ENCODE peak calls at places on chromosome 12, in four cellular contexts. N is suprapubic skin, X is prostate gland, Y is GM12878. K is an unnamed sample.

GRCh38 chr12:52261211-52261484 is 13.3 kb upstream of the KRT86 start:
- DNase-seq in N (no peak), X (no peak), Y (no peak), K (no peak)

GRCh38 chr12:1803736-1804135 is 16.6 kb upstream of the LRTM2 start:
- DNase-seq in N (peak), X (no peak), Y (no peak), K (no peak)

GRCh38 chr12:75986001-75986739 is 45.4 kb downstream of the PHLDA1 start:
- DNase-seq in N (no peak), X (no peak), Y (no peak), K (no peak)

GRCh38 chr12:57793920-57794319 is 11.3 kb downstream of the TSFM start:
- DNase-seq in N (no peak), X (no peak), Y (no peak), K (no peak)

GRCh38 chr12:126726481-126727217 is 1540.3 kb upstream of the TMEM132C start:
- DNase-seq in N (no peak), X (no peak), Y (no peak), K (no peak)

GRCh38 chr12:45050751-45051489 is at the start of gene DBX2:
- DNase-seq in N (no peak), X (no peak), Y (no peak), K (no peak)

GRCh38 chr12:39813776-39814175 is 194.2 kb upstream of the ABCD2 start:
- DNase-seq in N (no peak), X (no peak), Y (no peak), K (no peak)

GRCh38 chr12:41212625-41213024 is 24.5 kb downstream of the PDZRN4 start:
- DNase-seq in N (no peak), X (no peak), Y (no peak), K (no peak)

GRCh38 chr12:52197371-52198231 is 5.8 kb upstream of the KRT80 start:
- DNase-seq in N (no peak), X (no peak), Y (no peak), K (no peak)

GRCh38 chr12:107228076-107228475 is 134.7 kb upstream of the CRY1 start:
- DNase-seq in N (no peak), X (no peak), Y (no peak), K (no peak)

GRCh38 chr12:107221909-107222308 is 128.6 kb upstream of the CRY1 start:
- DNase-seq in N (no peak), X (no peak), Y (no peak), K (no peak)

GRCh38 chr12:107223816-107224215 is 130.5 kb upstream of the CRY1 start:
- DNase-seq in N (no peak), X (no peak), Y (no peak), K (no peak)

GRCh38 chr12:107229827-107230226 is 136.5 kb upstream of the CRY1 start:
- DNase-seq in N (no peak), X (no peak), Y (no peak), K (no peak)

DNA sequence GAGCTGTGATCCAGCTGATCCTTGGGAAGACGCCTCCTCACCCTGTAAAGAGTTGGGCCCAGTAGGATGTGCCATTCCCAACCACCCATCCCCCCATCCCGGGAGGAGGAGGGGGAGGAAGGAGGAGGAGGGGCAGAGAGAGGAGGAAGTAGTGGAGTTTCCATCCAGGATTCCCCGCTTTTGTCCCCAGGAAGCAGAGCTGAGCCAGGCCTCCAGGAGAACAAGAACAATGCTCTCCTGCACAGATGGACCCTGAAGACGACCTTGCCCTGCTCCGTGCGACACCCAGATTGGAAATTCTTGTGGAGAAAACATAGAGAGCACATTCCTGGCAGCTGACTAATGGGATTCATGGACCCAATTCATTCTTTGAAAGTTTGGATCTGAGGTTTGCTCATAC is 132.3 kb upstream of the CRY1 start:
- DNase-seq in N (no peak), X (no peak), Y (no peak), K (no peak)
- TF ChIP-seq CTCF in N (no peak), X (no peak), Y (no peak), K (no peak)

DNA sequence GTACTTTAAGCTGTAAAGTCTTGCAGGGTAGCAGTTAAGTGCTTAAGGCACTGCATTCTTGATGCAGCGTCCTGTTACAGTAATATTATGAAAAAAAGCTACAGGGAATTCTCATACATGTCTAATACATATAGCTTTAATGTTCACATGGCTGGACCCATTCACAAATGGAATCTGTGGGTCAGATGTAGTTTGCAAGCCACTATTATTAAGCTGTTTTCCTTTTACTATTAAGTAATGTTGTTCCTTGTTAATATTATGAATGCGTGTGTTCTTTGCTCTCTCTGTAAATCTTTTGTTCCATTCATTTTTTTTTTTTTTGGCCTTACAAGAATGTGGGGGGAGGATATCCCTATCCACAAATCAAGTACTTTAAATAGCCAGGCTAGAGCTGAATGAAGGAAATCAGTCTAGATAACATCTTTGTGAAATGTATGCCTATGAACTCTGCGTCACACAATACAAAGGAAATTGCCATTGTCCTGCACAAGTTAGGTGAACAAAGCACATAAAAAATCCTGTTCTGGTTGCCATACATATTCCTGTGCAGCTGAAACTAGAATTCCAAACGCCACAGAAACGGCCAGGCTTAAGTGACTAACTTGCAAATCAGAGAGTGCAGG is 111.7 kb downstream of the HMGA2 start:
- DNase-seq in N (no peak), X (no peak), Y (no peak), K (no peak)
- TF ChIP-seq POLR2AphosphoS5 in N (no peak), X (no peak), Y (no peak), K (no peak)

GRCh38 chr12:110281549-110282342 is 699 bp downstream of the ATP2A2 start:
- DNase-seq in N (peak), X (peak), Y (no peak), K (peak)
- TF ChIP-seq CTCF in N (no peak), X (no peak), Y (no peak), K (no peak)

GRCh38 chr12:49557917-49558215 is 10.1 kb downstream of the MCRS1 start:
- DNase-seq in N (no peak), X (no peak), Y (no peak), K (no peak)

GRCh38 chr12:49554266-49554665 is 13.7 kb downstream of the MCRS1 start:
- DNase-seq in N (no peak), X (no peak), Y (no peak), K (no peak)

GRCh38 chr12:49556391-49557186 is 11.4 kb downstream of the MCRS1 start:
- DNase-seq in N (no peak), X (no peak), Y (no peak), K (no peak)

GRCh38 chr12:49557187-49557916 is 10.6 kb downstream of the MCRS1 start:
- DNase-seq in N (no peak), X (no peak), Y (no peak), K (no peak)

GRCh38 chr12:49555631-49556390 is 12.1 kb downstream of the MCRS1 start:
- DNase-seq in N (no peak), X (no peak), Y (no peak), K (no peak)
- TF ChIP-seq POLR2AphosphoS5 in N (no peak), X (no peak), Y (no peak), K (no peak)

GRCh38 chr12:111789779-111790178 is 23.0 kb downstream of the ALDH2 start:
- DNase-seq in N (no peak), X (no peak), Y (no peak), K (no peak)
- TF ChIP-seq CTCF in N (no peak), X (no peak), Y (no peak), K (no peak)

GRCh38 chr12:6148061-6148460 is 23.6 kb upstream of the VWF start:
- DNase-seq in N (no peak), X (no peak), Y (no peak), K (no peak)

GRCh38 chr12:6146509-6146908 is 22.0 kb upstream of the VWF start:
- DNase-seq in N (no peak), X (no peak), Y (no peak), K (no peak)

GRCh38 chr12:6146951-6147350 is 22.5 kb upstream of the VWF start:
- DNase-seq in N (no peak), X (no peak), Y (no peak), K (no peak)

GRCh38 chr12:6141048-6141447 is 16.6 kb upstream of the VWF start:
- DNase-seq in N (no peak), X (no peak), Y (no peak), K (no peak)

GRCh38 chr12:6145584-6145983 is 21.1 kb upstream of the VWF start:
- DNase-seq in N (no peak), X (no peak), Y (no peak), K (no peak)
- TF ChIP-seq POLR2AphosphoS5 in N (no peak), X (no peak), Y (no peak), K (no peak)